ENCODE peak calls at places on chromosomes 11 and 22, in four cellular contexts. C is HepG2, E is K562, B is HCT116. J is an unnamed sample.

GRCh38 chr11:45332486-45332934 is 46.4 kb upstream of the SYT13 start:
- DNase-seq in C (peak), E (peak), B (peak), J (no peak)

GRCh38 chr11:130798280-130798679 is 118.0 kb downstream of the SNX19 start:
- DNase-seq in C (no peak), E (no peak), B (no peak), J (no peak)

GRCh38 chr22:48785792-48786678 is 1041.6 kb downstream of the BRD1 start:
- DNase-seq in C (no peak), E (no peak), B (no peak), J (no peak)

GRCh38 chr11:102551188-102551781 is 20.7 kb upstream of the MMP7 start:
- DNase-seq in C (no peak), E (no peak), B (no peak), J (no peak)

GRCh38 chr22:41311487-41311886 is 10.2 kb downstream of the ZC3H7B start:
- DNase-seq in C (no peak), E (peak), B (no peak), J (no peak)

GRCh38 chr11:57536947-57537654 is at the start of gene SMTNL1:
- DNase-seq in C (no peak), E (no peak), B (no peak), J (no peak)

GRCh38 chr22:40628354-40629042 is 8.0 kb downstream of the MRTFA start:
- DNase-seq in C (no peak), E (no peak), B (no peak), J (no peak)

GRCh38 chr11:17498058-17498457 is 21.4 kb upstream of the ABCC8 start:
- DNase-seq in C (no peak), E (no peak), B (peak), J (no peak)

DNA sequence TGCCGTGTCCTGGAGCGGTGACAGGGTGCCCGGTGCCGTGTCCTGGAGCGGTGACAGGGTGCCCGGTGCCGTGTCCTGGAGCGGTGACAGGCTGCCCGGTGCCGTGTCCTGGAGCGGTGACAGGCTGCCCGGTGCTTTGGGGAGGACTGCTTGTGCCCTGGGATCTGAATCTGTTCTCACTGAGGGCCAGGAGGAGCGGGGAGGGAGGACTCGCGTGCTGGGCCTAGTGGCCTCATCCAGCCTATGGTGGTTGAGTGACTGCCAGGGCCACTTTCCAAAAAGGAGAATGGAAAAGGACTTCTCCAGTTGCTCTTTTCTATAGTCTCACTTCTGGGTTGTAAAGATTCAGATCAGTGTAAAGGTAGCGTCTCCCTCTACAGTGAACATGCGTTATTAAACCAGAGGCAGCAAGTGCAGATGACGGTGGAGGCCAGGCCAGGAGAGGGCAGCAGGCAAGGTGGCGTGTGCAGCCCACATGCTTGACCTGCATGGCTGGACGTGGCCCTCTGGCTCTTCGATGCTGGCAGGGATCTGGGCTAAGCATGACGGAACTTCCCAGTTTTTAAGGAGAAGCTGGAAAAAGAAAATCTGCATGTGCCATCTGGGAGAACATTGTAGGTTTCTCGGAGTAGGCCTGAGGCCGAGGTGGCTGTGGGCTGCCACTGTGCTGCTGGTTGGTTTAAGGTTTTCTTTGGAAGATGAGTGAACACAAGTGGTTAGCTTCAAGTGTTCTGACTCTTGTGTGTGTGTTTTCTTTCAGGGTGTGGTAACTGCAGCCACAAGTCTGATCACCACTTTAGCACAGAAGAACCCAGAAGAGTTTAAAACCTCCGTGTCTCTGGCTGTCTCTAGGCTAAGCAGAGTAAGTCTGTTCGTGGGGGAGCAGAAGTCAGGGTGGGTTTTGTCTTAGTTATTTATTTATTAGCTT is 55.0 kb downstream of the AP2A2 start:
- DNase-seq in C (no peak), E (no peak), B (no peak), J (no peak)
- TF ChIP-seq TCF7L2 in C (no peak), E (no peak), B (no peak), J (no peak)

GRCh38 chr11:441418-442274 is at the start of gene ANO9:
- DNase-seq in C (peak), E (peak), B (no peak), J (no peak)
- TF ChIP-seq TCF7L2 in C (no peak), E (no peak), B (no peak), J (no peak)

GRCh38 chr11:85595285-85595884 is 31.8 kb downstream of the DLG2 start:
- DNase-seq in C (peak), E (peak), B (peak), J (peak)
- TF ChIP-seq TCF7L2 in C (no peak), E (no peak), B (no peak), J (no peak)

DNA sequence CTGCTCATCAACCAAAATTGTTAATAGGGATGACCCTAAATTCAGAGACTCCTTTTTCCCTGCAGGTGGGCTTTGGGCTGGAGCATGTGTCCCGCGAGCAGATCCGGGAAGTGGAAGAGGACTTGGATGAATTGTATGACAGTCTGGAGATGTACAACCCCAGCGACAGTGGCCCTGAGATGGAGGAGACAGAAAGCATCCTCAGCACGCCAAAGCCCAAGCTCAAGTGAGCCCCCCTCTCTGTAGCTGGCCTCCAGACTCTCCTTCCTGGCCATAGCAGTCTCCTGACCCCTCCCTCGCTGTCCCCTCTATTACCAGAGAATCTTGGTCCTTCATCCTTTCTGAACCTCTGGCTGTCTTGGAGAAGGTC is 47.9 kb upstream of the RAB1B start:
- DNase-seq in C (no peak), E (no peak), B (no peak), J (no peak)
- TF ChIP-seq TCF7L2 in C (no peak), E (no peak), B (no peak), J (no peak)

DNA sequence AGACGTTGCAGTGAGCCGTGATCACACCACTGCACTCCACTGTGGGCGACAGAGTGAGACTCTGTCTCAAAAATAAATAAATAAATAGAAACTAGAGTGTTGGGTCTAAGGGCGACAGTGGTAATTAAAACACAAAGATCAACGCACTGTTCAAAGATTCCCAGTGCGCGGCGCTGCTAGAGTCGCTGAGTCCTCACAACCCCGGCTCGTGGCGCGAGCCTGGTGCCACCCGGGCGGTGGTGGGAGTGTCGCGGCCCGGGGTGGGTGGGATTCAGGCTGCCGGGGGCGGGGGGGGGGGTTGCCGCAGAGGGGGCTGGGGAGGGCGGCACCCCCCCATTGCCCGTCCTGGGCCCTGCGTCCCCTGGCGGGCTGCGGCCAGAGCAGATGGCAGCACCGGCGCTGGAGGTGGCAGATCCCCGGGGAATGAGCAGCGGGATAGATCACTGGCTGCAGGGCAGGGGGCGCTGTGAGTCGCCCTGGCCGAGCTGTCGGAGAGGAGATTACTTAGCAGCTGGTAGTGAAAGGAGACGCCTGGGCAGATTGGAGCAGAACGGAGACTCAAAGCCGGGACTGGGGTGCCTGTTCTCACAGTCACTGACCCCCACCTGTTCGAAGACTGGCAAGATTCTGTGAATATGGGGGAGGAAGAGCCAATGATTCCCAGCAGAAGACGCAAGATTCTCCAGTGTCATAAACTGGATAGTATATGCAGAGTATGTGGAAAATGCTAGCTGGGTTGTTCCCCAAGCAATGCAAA is 30.2 kb upstream of the APOBEC3A start:
- DNase-seq in C (no peak), E (no peak), B (peak), J (peak)
- TF ChIP-seq TCF7L2 in C (no peak), E (no peak), B (peak), J (no peak)

GRCh38 chr11:128334311-128335044 is 252.9 kb downstream of the ETS1 start:
- DNase-seq in C (peak), E (no peak), B (no peak), J (no peak)

GRCh38 chr11:128330203-128330602 is 257.2 kb downstream of the ETS1 start:
- DNase-seq in C (no peak), E (no peak), B (no peak), J (no peak)

GRCh38 chr11:128327274-128327673 is 260.1 kb downstream of the ETS1 start:
- DNase-seq in C (no peak), E (no peak), B (no peak), J (no peak)

GRCh38 chr11:128328955-128329551 is 258.3 kb downstream of the ETS1 start:
- DNase-seq in C (no peak), E (no peak), B (no peak), J (no peak)

DNA sequence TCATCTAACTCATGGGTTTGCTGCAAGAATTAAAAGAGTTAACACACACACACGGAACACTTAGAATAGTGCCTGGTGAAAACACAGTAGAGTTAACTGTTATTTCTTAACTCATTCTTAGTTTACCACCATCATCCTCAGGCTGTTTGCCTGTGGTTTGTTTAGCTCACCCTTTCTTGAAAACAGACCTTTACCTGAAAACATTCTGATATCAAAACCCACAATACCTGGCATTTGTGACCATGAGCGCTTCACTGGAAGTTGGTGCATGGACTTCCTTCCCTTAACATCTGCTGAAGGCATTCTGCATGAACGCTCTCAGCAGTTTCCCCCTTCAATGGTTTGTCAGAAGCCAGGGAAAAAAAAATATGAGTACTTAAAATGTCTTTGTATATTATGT is 256.0 kb downstream of the ETS1 start:
- DNase-seq in C (no peak), E (no peak), B (no peak), J (no peak)
- TF ChIP-seq TCF7L2 in C (no peak), E (no peak), B (no peak), J (no peak)

DNA sequence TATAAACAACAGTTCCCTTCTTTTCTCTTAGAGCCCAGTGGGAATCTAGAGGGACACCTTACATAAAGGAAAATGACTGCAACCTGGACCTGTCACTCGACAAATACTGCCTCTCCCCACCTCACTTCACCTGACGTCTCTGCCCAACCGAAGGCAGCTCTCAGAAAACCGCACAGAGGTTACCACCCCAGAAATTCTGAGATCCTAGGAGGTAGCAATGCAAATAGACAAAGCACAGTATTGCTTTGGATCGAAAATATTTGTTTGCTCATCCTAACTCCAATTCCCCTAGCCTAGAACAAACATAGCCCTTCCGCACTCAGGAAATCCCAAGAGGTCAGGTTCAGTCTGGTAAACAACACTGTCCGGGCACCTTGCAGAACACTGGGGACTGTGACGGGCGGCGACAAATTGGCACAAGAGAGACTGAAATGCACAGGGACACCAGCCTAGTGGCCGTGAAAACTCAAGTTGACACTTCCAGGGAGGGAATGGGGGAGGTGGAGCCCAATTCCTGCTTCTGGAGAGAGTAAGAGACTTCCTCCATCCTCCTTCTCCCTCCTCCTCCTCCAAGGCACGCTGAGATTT is 420 bp upstream of the TRIM44 start:
- DNase-seq in C (peak), E (no peak), B (no peak), J (no peak)
- TF ChIP-seq TCF7L2 in C (no peak), E (no peak), B (no peak), J (no peak)